ENCODE peak calls at places on chromosomes 12 and 14, in five cellular contexts. One of them, this sample, is unnamed.

GRCh38 chr14:28681681-28682080 is 84.9 kb upstream of the FOXG1 start:
- DNase-seq in neural progenitor cell: no peak
- DNase-seq in heart right ventricle: no peak
- DNase-seq in PC-3: peak; percentile 43
- DNase-seq in mammary epithelial cell: no peak
- DNase-seq in this sample: no peak

GRCh38 chr12:47561746-47562145 is 144.1 kb downstream of the RPAP3 start:
- DNase-seq in neural progenitor cell: no peak
- DNase-seq in PC-3: peak; percentile 52
- DNase-seq in mammary epithelial cell: peak; percentile 66
- DNase-seq in heart right ventricle: no peak
- DNase-seq in this sample: no peak

GRCh38 chr12:12562016-12562483 is 613 bp downstream of the DUSP16 start:
- DNase-seq in neural progenitor cell: peak; percentile 78
- DNase-seq in heart right ventricle: peak; percentile 47
- DNase-seq in PC-3: peak; percentile 4
- DNase-seq in mammary epithelial cell: no peak
- DNase-seq in this sample: peak; percentile 68

GRCh38 chr12:124434951-124435805 is 132.2 kb downstream of the NCOR2 start:
- DNase-seq in neural progenitor cell: peak; percentile 24
- DNase-seq in mammary epithelial cell: no peak
- DNase-seq in PC-3: no peak
- DNase-seq in heart right ventricle: no peak
- DNase-seq in this sample: no peak

GRCh38 chr12:38139456-38139855 is 177.1 kb upstream of the ALG10B start:
- DNase-seq in heart right ventricle: no peak
- DNase-seq in mammary epithelial cell: no peak
- DNase-seq in PC-3: no peak
- DNase-seq in neural progenitor cell: no peak
- DNase-seq in this sample: no peak

GRCh38 chr12:91854725-91855124 is 290.9 kb downstream of the BTG1 start:
- DNase-seq in PC-3: peak; percentile 5
- DNase-seq in neural progenitor cell: no peak
- DNase-seq in mammary epithelial cell: peak; percentile 41
- DNase-seq in heart right ventricle: no peak
- DNase-seq in this sample: peak; percentile 39

GRCh38 chr12:57983150-57983857 is 41.9 kb downstream of the ATP23 start:
- DNase-seq in neural progenitor cell: peak; percentile 71
- DNase-seq in mammary epithelial cell: peak; percentile 28
- DNase-seq in heart right ventricle: no peak
- DNase-seq in PC-3: peak; percentile 73
- DNase-seq in this sample: no peak

GRCh38 chr12:103571286-103571685 is 15.8 kb upstream of the STAB2 start:
- DNase-seq in mammary epithelial cell: no peak
- DNase-seq in PC-3: no peak
- DNase-seq in heart right ventricle: peak; percentile 49
- DNase-seq in neural progenitor cell: peak; percentile 94
- DNase-seq in this sample: no peak

GRCh38 chr14:93648440-93649168 is 139.7 kb downstream of the PRIMA1 start:
- DNase-seq in heart right ventricle: no peak
- DNase-seq in mammary epithelial cell: peak; percentile 23
- DNase-seq in PC-3: peak; percentile 44
- DNase-seq in neural progenitor cell: peak; percentile 61
- DNase-seq in this sample: no peak

GRCh38 chr12:61272441-61272840 is 987.8 kb upstream of the USP15 start:
- DNase-seq in PC-3: peak; percentile 66
- DNase-seq in neural progenitor cell: no peak
- DNase-seq in mammary epithelial cell: peak; percentile 79
- DNase-seq in heart right ventricle: no peak
- DNase-seq in this sample: no peak

GRCh38 chr12:1933342-1933992 is 15.0 kb upstream of the CACNA2D4 start:
- DNase-seq in heart right ventricle: no peak
- DNase-seq in mammary epithelial cell: no peak
- DNase-seq in PC-3: no peak
- DNase-seq in neural progenitor cell: peak; percentile 39
- DNase-seq in this sample: no peak

GRCh38 chr12:23888396-23889068 is 60.9 kb downstream of the SOX5 start:
- DNase-seq in PC-3: no peak
- DNase-seq in mammary epithelial cell: no peak
- DNase-seq in neural progenitor cell: no peak
- DNase-seq in heart right ventricle: no peak
- DNase-seq in this sample: no peak

GRCh38 chr14:39016733-39017095 is 86.3 kb downstream of the SEC23A start:
- DNase-seq in heart right ventricle: no peak
- DNase-seq in mammary epithelial cell: no peak
- DNase-seq in neural progenitor cell: no peak
- DNase-seq in PC-3: no peak
- DNase-seq in this sample: no peak
- H3K36me3 ChIP-seq in heart right ventricle: no peaks in the 10 kb centered on the region
- H3K36me3 ChIP-seq in mammary epithelial cell: no peaks in the 10 kb centered on the region
- H3K36me3 ChIP-seq in neural progenitor cell: no peaks in the 10 kb centered on the region
- H3K36me3 ChIP-seq in PC-3: no peaks in the 10 kb centered on the region
- H3K36me3 ChIP-seq in this sample: no peaks in the 10 kb centered on the region

GRCh38 chr14:101897326-101897725 is 67.0 kb upstream of the DYNC1H1 start:
- DNase-seq in heart right ventricle: no peak
- DNase-seq in mammary epithelial cell: no peak
- DNase-seq in PC-3: no peak
- DNase-seq in neural progenitor cell: no peak
- DNase-seq in this sample: no peak
- H3K36me3 ChIP-seq in heart right ventricle: no peaks in the 10 kb centered on the region
- H3K36me3 ChIP-seq in mammary epithelial cell: peaks cover 13% of the 10 kb centered on the region
- H3K36me3 ChIP-seq in PC-3: peaks cover 49% of the 10 kb centered on the region
- H3K36me3 ChIP-seq in neural progenitor cell: peaks cover 11% of the 10 kb centered on the region
- H3K36me3 ChIP-seq in this sample: peaks cover 54% of the 10 kb centered on the region

DNA sequence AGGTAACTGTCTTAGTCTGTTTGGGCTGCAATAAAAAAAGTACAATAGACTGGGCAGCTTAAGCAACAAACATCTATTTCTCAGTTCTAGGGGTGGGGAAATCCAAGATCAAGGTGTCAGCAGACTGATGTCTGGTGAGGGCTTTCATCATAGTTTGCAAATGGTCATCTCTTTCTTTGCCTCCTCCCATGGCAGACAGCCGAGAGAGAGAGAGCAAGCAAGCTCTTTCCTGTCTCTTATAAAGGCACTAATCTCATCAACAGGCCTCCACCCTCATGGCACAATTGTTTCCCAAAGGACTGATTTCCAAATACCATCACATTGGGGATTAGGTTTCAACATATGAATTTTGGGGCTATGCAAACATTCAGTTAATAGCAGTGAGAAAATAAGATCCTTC is 445.6 kb upstream of the FLRT2 start:
- DNase-seq in PC-3: no peak
- DNase-seq in heart right ventricle: no peak
- DNase-seq in mammary epithelial cell: no peak
- DNase-seq in neural progenitor cell: no peak
- DNase-seq in this sample: peak; percentile 25
- H3K36me3 ChIP-seq in PC-3: no peaks in the 10 kb centered on the region
- H3K36me3 ChIP-seq in heart right ventricle: no peaks in the 10 kb centered on the region
- H3K36me3 ChIP-seq in mammary epithelial cell: no peaks in the 10 kb centered on the region
- H3K36me3 ChIP-seq in neural progenitor cell: no peaks in the 10 kb centered on the region
- H3K36me3 ChIP-seq in this sample: no peaks in the 10 kb centered on the region

DNA sequence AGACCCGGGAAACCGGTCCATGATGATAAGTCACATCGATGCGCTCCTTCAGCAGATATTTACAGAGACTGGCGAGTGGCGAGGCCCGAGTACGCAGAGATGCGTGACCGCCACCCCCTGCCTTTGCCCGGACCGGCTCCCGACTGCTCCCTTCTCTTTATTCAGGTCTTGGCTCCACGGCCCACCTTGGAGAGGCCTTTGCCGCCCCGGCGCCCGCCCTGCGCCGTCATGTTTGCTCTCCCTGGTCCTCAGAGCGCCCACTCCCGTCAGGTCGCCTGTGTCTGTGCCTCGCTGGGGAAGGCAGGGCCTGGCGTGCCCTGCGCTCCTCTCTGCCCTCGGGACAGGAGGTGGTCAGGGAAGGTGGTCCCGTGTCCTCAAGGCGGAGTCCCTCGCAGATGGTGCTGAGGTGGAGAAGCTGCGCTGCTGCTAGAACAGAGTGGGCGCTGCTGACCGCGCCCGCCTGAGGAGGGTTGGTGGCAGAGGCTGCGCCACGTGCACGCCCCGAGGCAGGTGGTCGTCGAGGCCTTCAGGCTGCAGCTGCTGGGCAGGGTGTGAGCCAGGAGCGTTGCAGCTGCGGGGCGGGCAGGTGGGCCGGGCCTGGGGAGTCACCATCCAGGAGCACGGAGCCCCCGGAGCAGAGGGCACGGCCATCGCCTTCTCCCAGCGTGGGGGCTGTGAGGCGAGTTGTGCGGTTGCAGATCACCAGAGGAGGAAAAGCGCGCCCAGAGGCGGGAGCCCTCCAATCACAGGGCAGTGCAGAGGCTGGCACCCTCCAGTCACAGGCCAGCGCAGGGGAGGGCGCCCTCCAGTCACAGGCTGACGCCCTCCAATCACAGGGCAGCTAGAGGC is 27.2 kb downstream of the DDX51 start:
- DNase-seq in neural progenitor cell: no peak
- DNase-seq in heart right ventricle: no peak
- DNase-seq in PC-3: no peak
- DNase-seq in mammary epithelial cell: no peak
- DNase-seq in this sample: no peak
- H3K36me3 ChIP-seq in neural progenitor cell: no peaks in the 10 kb centered on the region
- H3K36me3 ChIP-seq in heart right ventricle: peaks cover 3% of the 10 kb centered on the region
- H3K36me3 ChIP-seq in PC-3: peaks cover 21% of the 10 kb centered on the region
- H3K36me3 ChIP-seq in mammary epithelial cell: peaks cover 5% of the 10 kb centered on the region
- H3K36me3 ChIP-seq in this sample: peaks cover 27% of the 10 kb centered on the region

GRCh38 chr12:109162551-109162950 is 46.2 kb downstream of the ACACB start:
- DNase-seq in mammary epithelial cell: no peak
- DNase-seq in heart right ventricle: no peak
- DNase-seq in neural progenitor cell: no peak
- DNase-seq in PC-3: no peak
- DNase-seq in this sample: no peak

GRCh38 chr12:109160873-109161272 is 44.5 kb downstream of the ACACB start:
- DNase-seq in mammary epithelial cell: no peak
- DNase-seq in PC-3: no peak
- DNase-seq in heart right ventricle: no peak
- DNase-seq in neural progenitor cell: no peak
- DNase-seq in this sample: no peak

GRCh38 chr12:109157986-109158385 is 41.6 kb downstream of the ACACB start:
- DNase-seq in neural progenitor cell: no peak
- DNase-seq in mammary epithelial cell: no peak
- DNase-seq in heart right ventricle: no peak
- DNase-seq in PC-3: no peak
- DNase-seq in this sample: no peak

GRCh38 chr12:109163150-109163549 is 46.8 kb downstream of the ACACB start:
- DNase-seq in mammary epithelial cell: no peak
- DNase-seq in heart right ventricle: no peak
- DNase-seq in neural progenitor cell: no peak
- DNase-seq in PC-3: no peak
- DNase-seq in this sample: no peak

DNA sequence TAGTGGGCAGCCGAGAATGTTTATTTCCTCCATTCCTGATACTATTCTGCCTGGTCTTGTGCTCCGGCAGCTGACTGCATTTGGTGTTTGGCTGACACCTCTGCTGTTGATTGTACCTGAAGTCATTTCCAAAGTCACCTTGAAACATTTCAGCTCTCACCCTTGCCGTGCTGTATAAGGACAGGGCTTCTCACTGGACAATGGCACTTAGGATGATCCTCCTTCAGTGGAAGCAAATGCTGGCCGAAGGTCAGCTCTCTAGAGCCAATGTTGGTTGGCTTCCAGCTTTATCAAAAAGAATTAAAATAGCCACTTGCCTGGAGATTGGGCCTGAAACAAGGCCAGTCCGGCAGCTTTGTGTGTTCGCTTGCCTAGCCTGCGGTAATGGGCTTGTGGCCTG is 44.0 kb downstream of the ACACB start:
- DNase-seq in neural progenitor cell: no peak
- DNase-seq in PC-3: no peak
- DNase-seq in mammary epithelial cell: no peak
- DNase-seq in heart right ventricle: peak; percentile 28
- DNase-seq in this sample: no peak
- H3K36me3 ChIP-seq in neural progenitor cell: no peaks in the 10 kb centered on the region
- H3K36me3 ChIP-seq in PC-3: no peaks in the 10 kb centered on the region
- H3K36me3 ChIP-seq in mammary epithelial cell: no peaks in the 10 kb centered on the region
- H3K36me3 ChIP-seq in heart right ventricle: no peaks in the 10 kb centered on the region
- H3K36me3 ChIP-seq in this sample: no peaks in the 10 kb centered on the region

DNA sequence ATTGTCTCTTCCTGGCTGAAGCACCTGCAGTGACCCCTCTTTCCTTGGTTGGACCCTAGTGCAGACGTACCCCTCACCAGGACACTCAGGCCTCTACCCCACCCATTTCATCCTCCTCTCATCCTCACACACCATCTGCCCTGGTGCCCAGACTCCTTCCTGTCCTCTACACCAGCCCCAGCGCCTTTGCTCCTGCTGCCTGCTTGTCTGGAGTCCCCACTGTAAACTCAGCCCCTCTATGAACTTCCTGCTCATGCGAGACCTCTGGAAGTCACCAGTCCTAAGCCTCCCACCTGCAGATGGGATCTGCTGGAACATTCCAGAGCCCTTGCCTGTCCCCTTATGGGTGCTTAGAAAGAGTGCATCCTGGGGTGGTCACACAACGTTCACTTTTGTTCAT is 242.5 kb downstream of the ADGRD1 start:
- DNase-seq in neural progenitor cell: no peak
- DNase-seq in mammary epithelial cell: no peak
- DNase-seq in heart right ventricle: no peak
- DNase-seq in PC-3: no peak
- DNase-seq in this sample: no peak
- H3K36me3 ChIP-seq in neural progenitor cell: no peaks in the 10 kb centered on the region
- H3K36me3 ChIP-seq in mammary epithelial cell: no peaks in the 10 kb centered on the region
- H3K36me3 ChIP-seq in heart right ventricle: no peaks in the 10 kb centered on the region
- H3K36me3 ChIP-seq in PC-3: no peaks in the 10 kb centered on the region
- H3K36me3 ChIP-seq in this sample: no peaks in the 10 kb centered on the region

GRCh38 chr14:68899033-68899603 is 80.0 kb downstream of the ACTN1 start:
- DNase-seq in PC-3: no peak
- DNase-seq in mammary epithelial cell: no peak
- DNase-seq in neural progenitor cell: no peak
- DNase-seq in heart right ventricle: no peak
- DNase-seq in this sample: no peak

GRCh38 chr14:68898248-68899032 is 80.7 kb downstream of the ACTN1 start:
- DNase-seq in neural progenitor cell: no peak
- DNase-seq in PC-3: no peak
- DNase-seq in mammary epithelial cell: no peak
- DNase-seq in heart right ventricle: no peak
- DNase-seq in this sample: no peak

GRCh38 chr14:68905107-68905895 is 73.8 kb downstream of the ACTN1 start:
- DNase-seq in mammary epithelial cell: no peak
- DNase-seq in neural progenitor cell: no peak
- DNase-seq in heart right ventricle: no peak
- DNase-seq in PC-3: no peak
- DNase-seq in this sample: no peak

GRCh38 chr14:68906439-68906838 is 72.7 kb downstream of the ACTN1 start:
- DNase-seq in PC-3: no peak
- DNase-seq in neural progenitor cell: no peak
- DNase-seq in heart right ventricle: no peak
- DNase-seq in mammary epithelial cell: no peak
- DNase-seq in this sample: no peak

GRCh38 chr14:68902357-68902756 is 76.7 kb downstream of the ACTN1 start:
- DNase-seq in mammary epithelial cell: no peak
- DNase-seq in heart right ventricle: no peak
- DNase-seq in PC-3: no peak
- DNase-seq in neural progenitor cell: no peak
- DNase-seq in this sample: no peak
- H3K36me3 ChIP-seq in mammary epithelial cell: peaks cover 53% of the 10 kb centered on the region
- H3K36me3 ChIP-seq in heart right ventricle: peaks cover 3% of the 10 kb centered on the region
- H3K36me3 ChIP-seq in PC-3: peaks cover 80% of the 10 kb centered on the region
- H3K36me3 ChIP-seq in neural progenitor cell: no peaks in the 10 kb centered on the region
- H3K36me3 ChIP-seq in this sample: peaks cover 97% of the 10 kb centered on the region

This sample was measured in tibial artery.